ENCODE peak calls at places on chromosomes 3 and 15, in five cellular contexts. S, A, C, J and Y are unnamed samples.

GRCh38 chr15:37004373-37004869 is 95.9 kb downstream of the MEIS2 start:
- DNase-seq in S (no peak), A (no peak), C (no peak), J (no peak), Y (no peak)

GRCh38 chr15:39188314-39188713 is 392.6 kb upstream of the THBS1 start:
- DNase-seq in S (no peak), A (no peak), C (no peak), J (no peak), Y (no peak)

GRCh38 chr3:97835761-97836160 is 13.9 kb downstream of the CRYBG3 start:
- DNase-seq in S (no peak), A (no peak), C (no peak), J (no peak), Y (no peak)

GRCh38 chr3:148309390-148310035 is 388.2 kb upstream of the AGTR1 start:
- DNase-seq in S (no peak), A (peak; percentile 36), C (peak; percentile 79), J (no peak), Y (no peak)

GRCh38 chr15:64247535-64247905 is 84.7 kb upstream of the PPIB start:
- DNase-seq in S (no peak), A (peak; percentile 10), C (no peak), J (no peak), Y (no peak)

GRCh38 chr3:13851997-13852637 is 27.8 kb downstream of the WNT7A start:
- DNase-seq in S (no peak), A (no peak), C (no peak), J (no peak), Y (no peak)

GRCh38 chr15:70867911-70868467 is 14.0 kb upstream of the LARP6 start:
- DNase-seq in S (no peak), A (peak; percentile 76), C (no peak), J (no peak), Y (no peak)

GRCh38 chr3:59527493-59527892 is 477.7 kb upstream of the CFAP20DC start:
- DNase-seq in S (no peak), A (no peak), C (no peak), J (no peak), Y (no peak)

GRCh38 chr15:87365221-87365620 is 891.3 kb downstream of the NTRK3 start:
- DNase-seq in S (no peak), A (no peak), C (no peak), J (no peak), Y (no peak)

GRCh38 chr3:14769531-14770325 is 49.0 kb upstream of the FGD5 start:
- DNase-seq in S (peak; percentile 75), A (no peak), C (no peak), J (no peak), Y (no peak)

GRCh38 chr15:100902436-100903190 is 16.5 kb upstream of the LRRK1 start:
- DNase-seq in S (peak; percentile 94), A (peak; percentile 90), C (no peak), J (peak; percentile 87), Y (peak; percentile 93)

GRCh38 chr3:55564709-55565108 is 77.6 kb upstream of the WNT5A start:
- DNase-seq in S (no peak), A (no peak), C (no peak), J (no peak), Y (no peak)

GRCh38 chr3:34405159-34405558 is 606.7 kb downstream of the PDCD6IP start:
- DNase-seq in S (no peak), A (no peak), C (no peak), J (no peak), Y (no peak)

GRCh38 chr3:157201648-157202278 is 41.8 kb upstream of the CCNL1 start:
- DNase-seq in S (no peak), A (peak; percentile 63), C (peak; percentile 81), J (no peak), Y (no peak)

GRCh38 chr3:182869059-182869458 is 75.8 kb downstream of the ATP11B start:
- DNase-seq in S (no peak), A (no peak), C (no peak), J (no peak), Y (no peak)
- H3K36me3 ChIP-seq in S (peaks cover 95% of the 10 kb centered on the region), A (peaks cover 18% of the 10 kb centered on the region), C (peaks cover 10% of the 10 kb centered on the region), J (peaks cover 93% of the 10 kb centered on the region), Y (peaks cover 10% of the 10 kb centered on the region)

DNA sequence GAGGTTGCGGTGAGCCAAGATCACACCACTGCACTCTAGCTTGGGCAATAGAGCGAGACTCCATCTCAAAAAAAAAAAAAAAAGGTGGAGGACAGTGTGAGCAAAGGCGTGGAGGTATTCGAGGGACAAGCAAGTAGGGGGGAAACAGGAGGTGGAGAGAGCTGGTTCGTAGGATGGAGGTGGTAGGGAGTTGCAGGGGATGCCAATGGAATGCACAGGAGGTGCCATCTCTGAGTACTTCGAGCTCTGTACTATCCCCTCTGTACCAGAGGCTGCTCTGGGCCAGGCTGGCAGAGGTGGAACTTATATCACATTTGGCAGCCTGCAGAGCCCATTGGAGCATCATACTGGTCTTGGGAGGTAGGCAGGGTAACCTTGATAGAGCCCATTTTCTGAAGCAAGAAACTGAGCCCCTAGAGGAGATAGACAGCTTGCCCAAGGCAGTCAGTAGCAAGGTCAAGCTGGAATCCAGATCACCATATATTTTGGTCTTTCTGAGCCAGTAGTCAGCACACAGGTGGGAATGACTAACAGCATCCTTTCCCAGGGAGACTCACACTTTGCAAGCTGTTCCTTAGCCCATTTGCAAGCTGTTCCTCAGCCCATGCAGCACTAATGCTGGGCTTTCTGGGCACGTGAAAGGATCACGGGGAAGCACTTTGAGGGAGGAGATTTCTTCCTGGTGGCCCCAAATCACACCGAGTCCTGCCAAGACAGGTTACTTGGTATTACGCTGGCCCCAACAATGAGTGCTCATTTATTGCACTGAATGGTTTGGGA is 9.2 kb upstream of the CCDC33 start:
- DNase-seq in S (no peak), A (no peak), C (no peak), J (no peak), Y (no peak)
- H3K27me3 ChIP-seq in S (no peaks in the 10 kb centered on the region), A (peaks cover 14% of the 10 kb centered on the region), C (peaks cover 71% of the 10 kb centered on the region), J (no peaks in the 10 kb centered on the region), Y (no peaks in the 10 kb centered on the region)

GRCh38 chr3:68447885-68448284 is 484.5 kb downstream of the TAFA4 start:
- DNase-seq in S (no peak), A (no peak), C (peak; percentile 24), J (no peak), Y (no peak)
- TF ChIP-seq POLR2AphosphoS5 in S (no peak), A (no peak), C (no peak), J (no peak), Y (no peak)

GRCh38 chr3:53196575-53197407 is 35.8 kb downstream of the PRKCD start:
- DNase-seq in S (no peak), A (peak; percentile 23), C (peak; percentile 81), J (no peak), Y (no peak)
- H3K36me3 ChIP-seq in S (peaks cover 5% of the 10 kb centered on the region), A (no peaks in the 10 kb centered on the region), C (no peaks in the 10 kb centered on the region), J (peaks cover 13% of the 10 kb centered on the region), Y (no peaks in the 10 kb centered on the region)

GRCh38 chr15:29057856-29058255 is 172.1 kb downstream of the APBA2 start:
- DNase-seq in S (no peak), A (no peak), C (no peak), J (no peak), Y (no peak)
- H3K27me3 ChIP-seq in S (no peaks in the 10 kb centered on the region), A (no peaks in the 10 kb centered on the region), C (no peaks in the 10 kb centered on the region), J (no peaks in the 10 kb centered on the region), Y (no peaks in the 10 kb centered on the region)